ENCODE peak calls at places on chromosomes 16 and 17, in six cellular contexts. Z, R, L, T, W and P are unnamed samples.

GRCh38 chr16:19094542-19095365 is 19.0 kb upstream of the ITPRIPL2 start:
- DNase-seq in Z (no peak), R (no peak), L (peak), T (peak), W (no peak), P (no peak)

GRCh38 chr16:53754938-53755910 is 51.3 kb downstream of the FTO start:
- DNase-seq in Z (no peak), R (no peak), L (peak), T (peak), W (no peak), P (peak)

GRCh38 chr16:24054649-24055560 is 201.2 kb upstream of the CACNG3 start:
- DNase-seq in Z (no peak), R (no peak), L (no peak), T (no peak), W (no peak), P (no peak)

GRCh38 chr17:55391764-55392467 is 29.7 kb downstream of the MMD start:
- DNase-seq in Z (no peak), R (no peak), L (no peak), T (no peak), W (no peak), P (no peak)

GRCh38 chr16:16021020-16021419 is 71.6 kb downstream of the ABCC1 start:
- DNase-seq in Z (no peak), R (no peak), L (no peak), T (no peak), W (no peak), P (no peak)

GRCh38 chr17:41678907-41679739 is 9.6 kb upstream of the EIF1 start:
- DNase-seq in Z (no peak), R (peak), L (peak), T (no peak), W (no peak), P (no peak)

GRCh38 chr17:60457148-60457547 is 34.9 kb downstream of the CHCT1 start:
- DNase-seq in Z (no peak), R (no peak), L (no peak), T (no peak), W (no peak), P (no peak)

GRCh38 chr16:87252269-87252970 is 64.8 kb downstream of the C16orf95 start:
- DNase-seq in Z (no peak), R (no peak), L (no peak), T (no peak), W (no peak), P (no peak)

GRCh38 chr16:84897911-84898377 is 78.2 kb downstream of the CRISPLD2 start:
- DNase-seq in Z (no peak), R (no peak), L (no peak), T (no peak), W (no peak), P (no peak)

GRCh38 chr17:58436805-58437239 is 19.5 kb upstream of the RNF43 start:
- DNase-seq in Z (no peak), R (no peak), L (no peak), T (no peak), W (no peak), P (no peak)

GRCh38 chr16:87982491-87983415 is 31.5 kb downstream of the BANP start:
- DNase-seq in Z (no peak), R (no peak), L (no peak), T (peak), W (no peak), P (no peak)

GRCh38 chr17:65918450-65918849 is 273.5 kb downstream of the CEP112 start:
- DNase-seq in Z (no peak), R (no peak), L (no peak), T (no peak), W (no peak), P (no peak)

GRCh38 chr17:40099627-40100418 is 566 bp downstream of the NR1D1 start:
- DNase-seq in Z (no peak), R (no peak), L (no peak), T (no peak), W (no peak), P (no peak)

GRCh38 chr16:85490971-85491771 is 122.0 kb upstream of the GSE1 start:
- DNase-seq in Z (no peak), R (peak), L (peak), T (peak), W (peak), P (no peak)

GRCh38 chr16:24045641-24046040 is 209.9 kb downstream of the PRKCB start:
- DNase-seq in Z (peak), R (no peak), L (peak), T (no peak), W (no peak), P (no peak)

GRCh38 chr16:78249056-78249455 is 149.6 kb downstream of the WWOX start:
- DNase-seq in Z (peak), R (no peak), L (peak), T (peak), W (no peak), P (no peak)

GRCh38 chr16:14640538-14640937 is 7.8 kb downstream of the BFAR start:
- DNase-seq in Z (no peak), R (no peak), L (no peak), T (no peak), W (no peak), P (no peak)

GRCh38 chr17:75619506-75620431 is 13.5 kb upstream of the SMIM5 start:
- DNase-seq in Z (no peak), R (peak), L (peak), T (peak), W (no peak), P (peak)

GRCh38 chr17:64505320-64506200 is 529 bp downstream of the DDX5 start:
- DNase-seq in Z (peak), R (peak), L (peak), T (peak), W (peak), P (peak)

GRCh38 chr17:68532826-68533225 is 20.6 kb downstream of the PRKAR1A start:
- DNase-seq in Z (no peak), R (no peak), L (no peak), T (no peak), W (no peak), P (no peak)

GRCh38 chr17:41404024-41404651 is 6.7 kb upstream of the KRT31 start:
- DNase-seq in Z (no peak), R (peak), L (no peak), T (no peak), W (peak), P (no peak)